ENCODE peak calls at places on chromosomes 3 and 15, in seven cellular contexts. One of them, this sample, is unnamed.

GRCh38 chr3:7658294-7658693 is 797.4 kb downstream of the GRM7 start:
- DNase-seq in cardiac fibroblast: peak
- DNase-seq in GM23338: no peak
- DNase-seq in CD8-positive, alpha-beta T cell: no peak
- DNase-seq in A549: no peak
- DNase-seq in NT2/D1: no peak
- DNase-seq in pancreas: no peak
- DNase-seq in this sample: no peak

GRCh38 chr15:34753236-34753894 is 1.4 kb downstream of the GJD2 start:
- DNase-seq in cardiac fibroblast: peak
- DNase-seq in GM23338: peak
- DNase-seq in CD8-positive, alpha-beta T cell: no peak
- DNase-seq in A549: no peak
- DNase-seq in NT2/D1: peak
- DNase-seq in pancreas: peak
- DNase-seq in this sample: peak

GRCh38 chr3:129230311-129231019 is 18.9 kb upstream of the COPG1 start:
- DNase-seq in cardiac fibroblast: peak
- DNase-seq in GM23338: no peak
- DNase-seq in CD8-positive, alpha-beta T cell: no peak
- DNase-seq in A549: no peak
- DNase-seq in NT2/D1: no peak
- DNase-seq in pancreas: no peak
- DNase-seq in this sample: peak

GRCh38 chr15:68154923-68155559 is 50.1 kb downstream of the CALML4 start:
- DNase-seq in cardiac fibroblast: peak
- DNase-seq in GM23338: peak
- DNase-seq in CD8-positive, alpha-beta T cell: no peak
- DNase-seq in A549: peak
- DNase-seq in NT2/D1: peak
- DNase-seq in pancreas: peak
- DNase-seq in this sample: peak

GRCh38 chr3:42960282-42960681 is 18.8 kb upstream of the GASK1A start:
- DNase-seq in cardiac fibroblast: peak
- DNase-seq in GM23338: peak
- DNase-seq in CD8-positive, alpha-beta T cell: no peak
- DNase-seq in A549: no peak
- DNase-seq in NT2/D1: no peak
- DNase-seq in pancreas: no peak
- DNase-seq in this sample: no peak

GRCh38 chr3:37864904-37865303 is 3.2 kb downstream of the CTDSPL start:
- DNase-seq in cardiac fibroblast: no peak
- DNase-seq in GM23338: no peak
- DNase-seq in CD8-positive, alpha-beta T cell: no peak
- DNase-seq in A549: no peak
- DNase-seq in NT2/D1: no peak
- DNase-seq in pancreas: no peak
- DNase-seq in this sample: no peak

GRCh38 chr3:39096775-39097174 is 10.7 kb downstream of the GORASP1 start:
- DNase-seq in cardiac fibroblast: peak
- DNase-seq in GM23338: peak
- DNase-seq in CD8-positive, alpha-beta T cell: no peak
- DNase-seq in A549: no peak
- DNase-seq in NT2/D1: peak
- DNase-seq in pancreas: peak
- DNase-seq in this sample: no peak

GRCh38 chr15:98671060-98672008 is 23.0 kb downstream of the IGF1R start:
- DNase-seq in cardiac fibroblast: peak
- DNase-seq in GM23338: peak
- DNase-seq in CD8-positive, alpha-beta T cell: no peak
- DNase-seq in A549: no peak
- DNase-seq in NT2/D1: peak
- DNase-seq in pancreas: no peak
- DNase-seq in this sample: no peak

GRCh38 chr15:57485869-57486268 is 105.8 kb upstream of the MYZAP start:
- DNase-seq in cardiac fibroblast: peak
- DNase-seq in GM23338: peak
- DNase-seq in CD8-positive, alpha-beta T cell: no peak
- DNase-seq in A549: peak
- DNase-seq in NT2/D1: peak
- DNase-seq in pancreas: peak
- DNase-seq in this sample: peak

GRCh38 chr3:55978953-55979352 is 489.3 kb downstream of the ERC2 start:
- DNase-seq in cardiac fibroblast: no peak
- DNase-seq in GM23338: no peak
- DNase-seq in CD8-positive, alpha-beta T cell: no peak
- DNase-seq in A549: no peak
- DNase-seq in NT2/D1: no peak
- DNase-seq in pancreas: no peak
- DNase-seq in this sample: no peak

GRCh38 chr3:89699771-89700170 is 592.4 kb downstream of the EPHA3 start:
- DNase-seq in cardiac fibroblast: no peak
- DNase-seq in GM23338: peak
- DNase-seq in CD8-positive, alpha-beta T cell: no peak
- DNase-seq in A549: no peak
- DNase-seq in NT2/D1: no peak
- DNase-seq in pancreas: peak
- DNase-seq in this sample: no peak

GRCh38 chr15:72229076-72229946 is 1.7 kb downstream of the PKM start:
- DNase-seq in cardiac fibroblast: peak
- DNase-seq in GM23338: peak
- DNase-seq in CD8-positive, alpha-beta T cell: no peak
- DNase-seq in A549: no peak
- DNase-seq in NT2/D1: no peak
- DNase-seq in pancreas: no peak
- DNase-seq in this sample: no peak

GRCh38 chr15:63288778-63289378 is 11.5 kb downstream of the APH1B start:
- DNase-seq in cardiac fibroblast: peak
- DNase-seq in GM23338: peak
- DNase-seq in CD8-positive, alpha-beta T cell: no peak
- DNase-seq in A549: peak
- DNase-seq in NT2/D1: no peak
- DNase-seq in pancreas: no peak
- DNase-seq in this sample: no peak

GRCh38 chr3:101484805-101485620 is 28.0 kb downstream of the SENP7 start:
- DNase-seq in cardiac fibroblast: peak
- DNase-seq in GM23338: no peak
- DNase-seq in CD8-positive, alpha-beta T cell: no peak
- DNase-seq in A549: no peak
- DNase-seq in NT2/D1: no peak
- DNase-seq in pancreas: no peak
- DNase-seq in this sample: peak

GRCh38 chr3:57434041-57434440 is 110.1 kb downstream of the DNAH12 start:
- DNase-seq in cardiac fibroblast: peak
- DNase-seq in GM23338: peak
- DNase-seq in CD8-positive, alpha-beta T cell: no peak
- DNase-seq in A549: peak
- DNase-seq in NT2/D1: peak
- DNase-seq in pancreas: no peak
- DNase-seq in this sample: peak

GRCh38 chr3:43773273-43774104 is 82.8 kb downstream of the ABHD5 start:
- DNase-seq in cardiac fibroblast: peak
- DNase-seq in GM23338: peak
- DNase-seq in CD8-positive, alpha-beta T cell: no peak
- DNase-seq in A549: no peak
- DNase-seq in NT2/D1: no peak
- DNase-seq in pancreas: no peak
- DNase-seq in this sample: no peak

DNA sequence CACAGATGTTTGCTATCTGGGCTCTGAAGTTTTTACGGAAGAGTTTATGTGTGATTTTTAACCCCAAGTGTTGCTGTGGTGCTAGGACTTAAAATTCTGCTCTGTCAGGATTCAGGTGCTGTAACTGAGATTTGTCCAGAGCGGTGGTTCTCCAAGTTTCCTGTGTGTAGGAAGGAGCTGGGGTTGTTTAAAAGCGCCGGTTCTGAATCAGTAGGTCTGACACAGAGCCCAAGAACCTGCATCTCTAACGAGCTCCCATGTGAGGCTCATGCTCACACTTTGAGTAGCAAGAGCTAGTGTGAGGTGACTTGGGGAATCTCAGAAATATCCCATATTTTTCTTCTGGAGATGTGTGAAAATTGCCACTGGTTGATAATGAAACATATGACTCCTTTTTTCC is 325.5 kb downstream of the SATB1 start:
- DNase-seq in cardiac fibroblast: peak
- DNase-seq in GM23338: no peak
- DNase-seq in CD8-positive, alpha-beta T cell: no peak
- DNase-seq in A549: no peak
- DNase-seq in NT2/D1: no peak
- DNase-seq in pancreas: no peak
- DNase-seq in this sample: no peak
- H3K4me3 ChIP-seq in cardiac fibroblast: no peak
- H3K4me3 ChIP-seq in GM23338: no peak
- H3K4me3 ChIP-seq in CD8-positive, alpha-beta T cell: no peak
- H3K4me3 ChIP-seq in A549: no peak
- H3K4me3 ChIP-seq in NT2/D1: no peak
- H3K4me3 ChIP-seq in pancreas: no peak
- H3K4me3 ChIP-seq in this sample: no peak

DNA sequence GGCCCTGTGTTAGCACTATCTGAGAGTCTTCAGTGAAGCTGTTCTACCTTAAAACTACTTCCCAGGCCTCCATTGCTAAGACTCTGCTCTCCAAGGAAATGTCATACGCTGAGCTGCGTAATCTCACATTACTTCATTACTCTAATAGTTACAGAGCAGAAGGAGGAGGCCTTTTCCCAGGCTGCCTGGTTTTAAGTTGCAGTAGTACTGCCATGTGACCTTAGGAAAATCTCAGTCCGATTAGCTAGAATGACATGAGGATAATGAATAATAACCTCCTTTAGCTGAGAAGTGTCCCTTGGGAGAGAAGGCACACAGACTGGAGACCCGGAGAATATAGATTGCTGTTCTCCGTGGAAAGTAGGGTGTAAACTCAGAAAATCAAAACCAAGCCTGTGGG is 134.6 kb upstream of the MB21D2 start:
- DNase-seq in cardiac fibroblast: peak
- DNase-seq in GM23338: no peak
- DNase-seq in CD8-positive, alpha-beta T cell: no peak
- DNase-seq in A549: no peak
- DNase-seq in NT2/D1: no peak
- DNase-seq in pancreas: no peak
- DNase-seq in this sample: no peak
- H3K4me3 ChIP-seq in cardiac fibroblast: no peak
- H3K4me3 ChIP-seq in GM23338: no peak
- H3K4me3 ChIP-seq in CD8-positive, alpha-beta T cell: no peak
- H3K4me3 ChIP-seq in A549: no peak
- H3K4me3 ChIP-seq in NT2/D1: no peak
- H3K4me3 ChIP-seq in pancreas: no peak
- H3K4me3 ChIP-seq in this sample: no peak

GRCh38 chr3:185744997-185745843 is 79.6 kb downstream of the IGF2BP2 start:
- DNase-seq in cardiac fibroblast: peak
- DNase-seq in GM23338: no peak
- DNase-seq in CD8-positive, alpha-beta T cell: no peak
- DNase-seq in A549: no peak
- DNase-seq in NT2/D1: no peak
- DNase-seq in pancreas: no peak
- DNase-seq in this sample: peak
- H3K4me3 ChIP-seq in cardiac fibroblast: no peak
- H3K4me3 ChIP-seq in GM23338: no peak
- H3K4me3 ChIP-seq in CD8-positive, alpha-beta T cell: no peak
- H3K4me3 ChIP-seq in A549: no peak
- H3K4me3 ChIP-seq in NT2/D1: no peak
- H3K4me3 ChIP-seq in pancreas: no peak
- H3K4me3 ChIP-seq in this sample: no peak

DNA sequence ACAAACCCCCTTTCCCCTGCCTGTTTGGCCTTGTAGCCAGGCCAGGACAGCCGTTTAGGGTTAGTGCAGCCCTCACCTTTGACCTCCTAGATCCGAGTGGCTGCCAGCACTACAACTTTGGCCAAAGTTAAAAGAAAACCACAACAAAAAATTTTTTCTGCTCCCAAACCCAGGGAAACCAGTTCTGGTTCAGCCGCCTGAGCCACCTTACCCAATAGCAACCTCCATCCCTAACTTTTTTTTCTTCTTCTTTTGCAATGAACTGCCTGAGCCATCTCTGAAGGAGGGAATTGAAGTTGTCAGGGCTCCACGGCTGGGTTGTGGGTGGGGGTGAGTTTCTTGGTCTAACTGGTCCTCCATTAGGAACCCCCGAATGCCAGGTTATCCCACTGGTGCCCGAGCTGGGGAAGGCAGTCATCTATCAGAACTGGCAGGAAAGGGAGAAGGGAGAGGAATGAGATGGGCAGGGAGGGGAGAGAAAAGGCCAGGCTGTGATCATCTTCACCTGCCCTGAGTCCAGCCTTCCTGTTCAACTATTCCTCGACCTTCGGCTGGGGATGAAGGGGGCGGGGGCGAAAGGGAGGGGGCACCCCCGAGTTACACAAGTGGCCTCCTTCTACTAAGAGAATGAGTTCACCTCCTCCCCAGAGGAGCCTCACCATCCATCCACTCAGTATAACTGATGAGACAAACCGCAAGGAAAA is 6.2 kb upstream of the NR2F2 start:
- DNase-seq in cardiac fibroblast: peak
- DNase-seq in GM23338: no peak
- DNase-seq in CD8-positive, alpha-beta T cell: no peak
- DNase-seq in A549: no peak
- DNase-seq in NT2/D1: no peak
- DNase-seq in pancreas: no peak
- DNase-seq in this sample: no peak
- H3K4me3 ChIP-seq in cardiac fibroblast: peak
- H3K4me3 ChIP-seq in GM23338: peak
- H3K4me3 ChIP-seq in CD8-positive, alpha-beta T cell: no peak
- H3K4me3 ChIP-seq in A549: no peak
- H3K4me3 ChIP-seq in NT2/D1: no peak
- H3K4me3 ChIP-seq in pancreas: peak
- H3K4me3 ChIP-seq in this sample: peak

GRCh38 chr15:78624651-78625590 is 4.1 kb upstream of the CHRNA3 start:
- DNase-seq in cardiac fibroblast: no peak
- DNase-seq in GM23338: no peak
- DNase-seq in CD8-positive, alpha-beta T cell: no peak
- DNase-seq in A549: no peak
- DNase-seq in NT2/D1: no peak
- DNase-seq in pancreas: no peak
- DNase-seq in this sample: no peak
- H3K4me3 ChIP-seq in cardiac fibroblast: no peak
- H3K4me3 ChIP-seq in GM23338: no peak
- H3K4me3 ChIP-seq in CD8-positive, alpha-beta T cell: no peak
- H3K4me3 ChIP-seq in A549: no peak
- H3K4me3 ChIP-seq in NT2/D1: no peak
- H3K4me3 ChIP-seq in pancreas: no peak
- H3K4me3 ChIP-seq in this sample: no peak

This sample was measured in kidney epithelial cell.